ENCODE peak calls at places on chromosome 11, in seven cellular contexts. V, U, G, F, T, H and X are unnamed samples.

GRCh38 chr11:35598254-35599125 is 19.8 kb upstream of the FJX1 start:
- DNase-seq in V (peak; percentile 52), U (no peak), T (no peak), H (no peak), F (no peak), G (no peak), X (peak; percentile 65)

GRCh38 chr11:4641501-4641900 is 2.3 kb upstream of the OR51E1 start:
- DNase-seq in H (no peak), U (no peak), G (no peak), V (no peak), F (no peak), T (no peak), X (no peak)

GRCh38 chr11:108392364-108392763 is 75.0 kb downstream of the C11orf65 start:
- DNase-seq in U (no peak), F (no peak), H (no peak), V (no peak), G (no peak), T (no peak), X (no peak)

GRCh38 chr11:124394408-124394807 is 4.4 kb downstream of the OR8B3 start:
- DNase-seq in F (no peak), G (peak; percentile 58), H (no peak), U (no peak), T (no peak), V (peak; percentile 40), X (peak; percentile 30)

GRCh38 chr11:28585007-28585406 is 476.8 kb downstream of the METTL15 start:
- DNase-seq in U (no peak), F (no peak), G (peak; percentile 4), H (no peak), V (no peak), T (no peak), X (peak; percentile 90)

GRCh38 chr11:102800774-102801173 is 2.8 kb upstream of the MMP1 start:
- DNase-seq in T (no peak), F (peak; percentile 35), H (no peak), G (no peak), V (no peak), U (no peak), X (no peak)

GRCh38 chr11:4071325-4071724 is 23.3 kb upstream of the RRM1 start:
- DNase-seq in T (no peak), F (no peak), U (no peak), H (no peak), G (no peak), V (no peak), X (no peak)

GRCh38 chr11:16806791-16807190 is 68.3 kb downstream of the C11orf58 start:
- DNase-seq in G (no peak), V (no peak), F (no peak), T (no peak), U (no peak), H (peak; percentile 67), X (peak; percentile 79)

GRCh38 chr11:134633276-134633675 is 221.2 kb upstream of the B3GAT1 start:
- DNase-seq in F (no peak), G (no peak), V (no peak), U (no peak), T (no peak), H (no peak), X (no peak)

GRCh38 chr11:70063121-70063520 is 15.0 kb upstream of the ANO1 start:
- DNase-seq in H (no peak), V (peak; percentile 26), F (peak; percentile 5), T (no peak), G (no peak), U (no peak), X (no peak)

GRCh38 chr11:128022007-128022368 is 565.4 kb downstream of the ETS1 start:
- DNase-seq in T (no peak), G (peak; percentile 48), U (no peak), F (no peak), H (no peak), V (peak; percentile 39), X (peak; percentile 68)

GRCh38 chr11:90500922-90501568 is 278.2 kb upstream of the CHORDC1 start:
- DNase-seq in H (no peak), T (no peak), G (no peak), F (no peak), U (no peak), V (no peak), X (no peak)